ENCODE peak calls at places on chromosomes 2 and 18, in four cellular contexts. J is IMR-90, Q is mesenchymal stem cell, A is H9. X is an unnamed sample.

GRCh38 chr2:11757101-11757500 is 10.7 kb downstream of the LPIN1 start:
- DNase-seq in J (no peak), Q (no peak), A (no peak), X (no peak)

GRCh38 chr2:142112648-142113278 is 18.1 kb downstream of the LRP1B start:
- DNase-seq in J (peak; percentile 48), Q (peak; percentile 80), A (no peak), X (no peak)

GRCh38 chr18:77087391-77088141 is 45.0 kb downstream of the MBP start:
- DNase-seq in J (no peak), Q (peak; percentile 65), A (no peak), X (peak; percentile 40)

GRCh38 chr2:183359867-183360266 is 235.6 kb downstream of the NUP35 start:
- DNase-seq in J (no peak), Q (no peak), A (no peak), X (no peak)

GRCh38 chr18:48814490-48815181 is 136.1 kb downstream of the SMAD7 start:
- DNase-seq in J (peak; percentile 47), Q (peak; percentile 71), A (peak; percentile 8), X (peak; percentile 17)

GRCh38 chr18:79796531-79797390 is 977 bp upstream of the KCNG2 start:
- DNase-seq in J (no peak), Q (no peak), A (no peak), X (no peak)

GRCh38 chr2:191226196-191226595 is 19.0 kb upstream of the MYO1B start:
- DNase-seq in J (peak; percentile 53), Q (no peak), A (no peak), X (no peak)

GRCh38 chr2:134137182-134137595 is 116.7 kb upstream of the MGAT5 start:
- DNase-seq in J (peak; percentile 55), Q (peak; percentile 76), A (no peak), X (no peak)

GRCh38 chr2:231910771-231911170 is 15.4 kb downstream of the NPPC start:
- DNase-seq in J (no peak), Q (no peak), A (no peak), X (no peak)

GRCh38 chr2:136206613-136207012 is 88.7 kb upstream of the CXCR4 start:
- DNase-seq in J (no peak), Q (no peak), A (no peak), X (no peak)

GRCh38 chr2:11309706-11310105 is 34.7 kb downstream of the ROCK2 start:
- DNase-seq in J (no peak), Q (no peak), A (no peak), X (no peak)

GRCh38 chr2:74252036-74252435 is 53.6 kb downstream of the MTHFD2 start:
- DNase-seq in J (no peak), Q (no peak), A (no peak), X (no peak)

GRCh38 chr2:100887713-100888112 is 67.8 kb downstream of the NPAS2 start:
- DNase-seq in J (no peak), Q (peak; percentile 39), A (no peak), X (peak; percentile 5)

GRCh38 chr18:22987547-22988182 is 54.5 kb downstream of the RBBP8 start:
- DNase-seq in J (no peak), Q (no peak), A (no peak), X (peak; percentile 44)

GRCh38 chr18:49618741-49619392 is 57.0 kb downstream of the LIPG start:
- DNase-seq in J (no peak), Q (no peak), A (no peak), X (no peak)

GRCh38 chr2:108938069-108938710 is 50.8 kb downstream of the EDAR start:
- DNase-seq in J (no peak), Q (no peak), A (no peak), X (no peak)

GRCh38 chr2:119252186-119253113 is 28.8 kb downstream of the STEAP3 start:
- DNase-seq in J (peak; percentile 97), Q (peak; percentile 97), A (peak; percentile 15), X (peak; percentile 74)

GRCh38 chr2:122643725-122644329 is 888.4 kb downstream of the TSN start:
- DNase-seq in J (peak; percentile 1), Q (peak; percentile 86), A (no peak), X (no peak)

GRCh38 chr2:221166283-221166682 is 405.8 kb downstream of the EPHA4 start:
- DNase-seq in J (peak; percentile 26), Q (peak; percentile 5), A (no peak), X (no peak)

GRCh38 chr18:59035591-59035990 is 104.1 kb upstream of the SEC11C start:
- DNase-seq in J (no peak), Q (no peak), A (no peak), X (no peak)

GRCh38 chr2:219041252-219041651 is at the start of gene CFAP65:
- DNase-seq in J (peak; percentile 58), Q (peak; percentile 50), A (peak; percentile 71), X (no peak)

GRCh38 chr2:223563462-223563861 is 38.7 kb downstream of the SCG2 start:
- DNase-seq in J (peak; percentile 89), Q (peak; percentile 88), A (no peak), X (peak; percentile 41)

GRCh38 chr18:27860701-27861107 is 316.2 kb downstream of the CDH2 start:
- DNase-seq in J (peak; percentile 2), Q (peak; percentile 47), A (no peak), X (no peak)

GRCh38 chr18:49052891-49053644 is 102.3 kb upstream of the SMAD7 start:
- DNase-seq in J (peak; percentile 97), Q (peak; percentile 64), A (no peak), X (peak; percentile 71)

GRCh38 chr2:46334389-46335345 is 37.5 kb downstream of the EPAS1 start:
- DNase-seq in J (peak; percentile 98), Q (peak; percentile 96), A (no peak), X (no peak)
- H4K91ac ChIP-seq in J (peak overlapping the region; percentile 93), Q (peak overlapping the region; percentile 94), A (no peak overlapping the region), X (no peak overlapping the region)

DNA sequence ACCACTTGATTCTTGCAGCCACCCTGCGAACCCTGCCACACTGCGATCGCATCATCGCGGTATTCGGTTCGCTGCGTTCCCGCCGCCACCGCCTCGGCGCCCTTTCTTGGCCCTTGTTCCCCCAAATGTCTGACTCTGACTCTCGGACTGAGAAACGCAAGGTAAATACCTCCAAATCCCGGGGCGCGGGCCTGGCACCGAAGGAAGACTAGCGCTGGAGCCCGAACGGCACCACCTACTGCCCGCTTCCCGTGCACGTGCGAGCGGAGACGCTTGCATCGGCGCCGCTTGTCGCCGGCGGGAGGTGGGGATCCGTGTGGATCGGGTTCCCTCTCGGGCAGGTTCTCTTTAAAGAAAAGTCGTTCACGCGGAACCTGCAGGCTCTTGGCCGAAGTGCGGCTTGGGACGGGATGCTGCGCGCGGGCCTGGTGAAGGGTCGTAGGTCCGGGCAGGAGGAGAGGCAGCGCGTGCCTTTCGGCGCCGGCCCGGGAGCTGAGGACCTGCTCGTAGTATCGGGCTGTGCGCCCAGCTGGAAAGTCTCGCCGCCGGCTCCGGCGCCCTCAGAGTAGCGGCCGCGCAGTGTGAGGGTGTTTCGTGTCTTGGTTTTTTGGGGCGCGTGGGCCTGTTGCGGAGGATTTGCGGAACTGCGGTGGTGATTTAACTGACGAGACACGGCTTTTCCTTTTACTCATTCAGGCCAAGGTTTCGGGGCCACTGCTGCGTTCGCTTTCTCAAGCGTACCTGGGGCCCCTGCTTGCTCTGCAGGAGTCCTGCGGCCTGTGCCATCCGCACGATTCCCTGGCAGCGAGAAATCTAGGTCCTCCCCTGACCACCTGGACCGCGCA is 536 bp downstream of the BCL2L11 start:
- DNase-seq in J (no peak), Q (peak; percentile 59), A (peak; percentile 37), X (no peak)
- H3K4ac ChIP-seq in J (no peak overlapping the region), Q (no peak overlapping the region), A (no peak overlapping the region), X (peak overlapping the region; percentile 92)

GRCh38 chr2:237616373-237617304 is 10.7 kb upstream of the LRRFIP1 start:
- DNase-seq in J (peak; percentile 85), Q (peak; percentile 79), A (peak; percentile 15), X (no peak)
- H4K91ac ChIP-seq in J (peak overlapping the region; percentile 87), Q (peak overlapping the region; percentile 79), A (no peak overlapping the region), X (peak overlapping the region; percentile 45)

GRCh38 chr2:238143239-238143951 is 4.9 kb downstream of the KLHL30 start:
- DNase-seq in J (peak; percentile 47), Q (peak; percentile 55), A (no peak), X (no peak)
- H3K4ac ChIP-seq in J (peak overlapping the region; percentile 98), Q (peak overlapping the region; percentile 49), A (no peak overlapping the region), X (no peak overlapping the region)

X was measured in trophoblast cell.